ENCODE peak calls at places on chromosome 14, in six cellular contexts. J is heart left ventricle; L is adrenal gland; N is Jurkat, Clone E6-1; R is neuronal stem cell; W is heart right ventricle. V is an unnamed sample.

GRCh38 chr14:79502101-79502750 is 709.1 kb downstream of the DIO2 start:
- DNase-seq in R (no peak), W (no peak), J (no peak), N (no peak), L (no peak), V (no peak)

GRCh38 chr14:85528882-85529585 is 910 bp upstream of the FLRT2 start:
- DNase-seq in R (peak), L (peak), J (no peak), W (no peak), N (no peak), V (no peak)

GRCh38 chr14:70655110-70655826 is 13.6 kb downstream of the TTC9 start:
- DNase-seq in W (no peak), R (no peak), N (peak), L (no peak), J (no peak), V (no peak)

GRCh38 chr14:58060077-58060476 is 91.9 kb downstream of the ARMH4 start:
- DNase-seq in N (no peak), W (no peak), R (no peak), L (no peak), J (no peak), V (no peak)

GRCh38 chr14:40164083-40164482 is 731.9 kb upstream of the FBXO33 start:
- DNase-seq in L (no peak), W (no peak), N (no peak), J (no peak), R (no peak), V (no peak)

GRCh38 chr14:53596845-53597525 is 359.6 kb downstream of the BMP4 start:
- DNase-seq in J (no peak), N (no peak), L (no peak), W (no peak), R (no peak), V (no peak)

GRCh38 chr14:33934043-33934750 is 16.7 kb downstream of the EGLN3 start:
- DNase-seq in R (no peak), W (no peak), J (no peak), L (no peak), N (no peak), V (peak)

GRCh38 chr14:80275208-80275850 is 64.0 kb upstream of the DIO2 start:
- DNase-seq in J (no peak), N (no peak), W (no peak), L (no peak), R (no peak), V (no peak)

GRCh38 chr14:105885561-105886320 is 359.4 kb downstream of the TMEM121 start:
- DNase-seq in W (peak), R (no peak), J (peak), L (peak), N (no peak), V (peak)

GRCh38 chr14:75559451-75560187 is 18.8 kb upstream of the FLVCR2 start:
- DNase-seq in J (no peak), L (peak), N (no peak), W (no peak), R (no peak), V (no peak)

GRCh38 chr14:76950043-76951020 is 78.2 kb downstream of the IRF2BPL start:
- DNase-seq in J (no peak), N (no peak), L (no peak), W (no peak), R (no peak), V (no peak)

GRCh38 chr14:20622816-20623291 is 18.6 kb downstream of the OR6S1 start:
- DNase-seq in L (no peak), J (no peak), W (no peak), R (no peak), N (no peak), V (no peak)

GRCh38 chr14:45298427-45299117 is 45.6 kb upstream of the MIS18BP1 start:
- DNase-seq in N (no peak), J (no peak), W (no peak), L (no peak), R (no peak), V (no peak)

GRCh38 chr14:74936151-74936550 is 13.1 kb upstream of the RPS6KL1 start:
- DNase-seq in R (no peak), W (no peak), N (no peak), J (no peak), L (no peak), V (peak)

GRCh38 chr14:94342334-94342934 is 19.3 kb upstream of the SERPINA6 start:
- DNase-seq in R (no peak), N (no peak), W (peak), L (peak), J (peak), V (peak)

GRCh38 chr14:96445844-96446710 is 54.1 kb downstream of the AK7 start:
- DNase-seq in L (no peak), W (no peak), N (no peak), J (no peak), R (no peak), V (no peak)

GRCh38 chr14:67410313-67410712 is 1.7 kb downstream of the PLEK2 start:
- DNase-seq in J (no peak), R (no peak), W (no peak), N (no peak), L (no peak), V (no peak)

GRCh38 chr14:78835052-78835451 is 664.9 kb downstream of the NRXN3 start:
- DNase-seq in R (no peak), J (no peak), L (no peak), W (peak), N (no peak), V (no peak)

GRCh38 chr14:92106095-92106937 is at the start of gene ATXN3:
- DNase-seq in J (peak), R (peak), N (peak), W (peak), L (peak), V (peak)

GRCh38 chr14:92108345-92109254 is 2.2 kb upstream of the ATXN3 start:
- DNase-seq in W (no peak), L (no peak), N (peak), R (no peak), J (no peak), V (no peak)

GRCh38 chr14:92105073-92105844 is 1.1 kb downstream of the ATXN3 start:
- DNase-seq in R (no peak), L (no peak), N (no peak), J (no peak), W (no peak), V (no peak)

GRCh38 chr14:92103363-92103762 is 3.0 kb downstream of the ATXN3 start:
- DNase-seq in R (no peak), L (no peak), J (no peak), W (no peak), N (no peak), V (no peak)

DNA sequence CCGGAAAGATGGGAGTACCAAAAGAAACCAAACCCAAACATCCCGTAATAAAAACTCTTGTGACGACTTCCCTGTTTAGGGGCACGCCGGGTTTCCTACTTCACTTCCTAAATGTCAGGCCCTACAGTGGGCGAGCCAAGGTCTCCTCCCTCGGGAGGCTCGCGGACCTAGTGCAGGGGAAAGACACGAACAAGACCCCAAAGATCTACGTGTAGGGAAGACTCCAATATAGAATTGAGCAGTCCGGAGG is 612 bp downstream of the ATXN3 start:
- DNase-seq in R (peak), W (peak), J (peak), N (no peak), L (peak), V (peak)
- H3K4me3 ChIP-seq in R (peak), W (peak), J (peak), N (peak), L (peak), V (peak)

GRCh38 chr14:101561145-101561896 is at the start of gene DIO3:
- DNase-seq in N (no peak), J (no peak), W (no peak), R (peak), L (no peak), V (no peak)
- H3K4me3 ChIP-seq in N (no peak), J (no peak), W (no peak), R (peak), L (no peak), V (peak)

GRCh38 chr14:28769358-28769757 is 2.8 kb downstream of the FOXG1 start:
- DNase-seq in W (no peak), L (no peak), N (no peak), R (no peak), J (no peak), V (no peak)
- H3K4me3 ChIP-seq in W (no peak), L (no peak), N (no peak), R (no peak), J (no peak), V (no peak)

DNA sequence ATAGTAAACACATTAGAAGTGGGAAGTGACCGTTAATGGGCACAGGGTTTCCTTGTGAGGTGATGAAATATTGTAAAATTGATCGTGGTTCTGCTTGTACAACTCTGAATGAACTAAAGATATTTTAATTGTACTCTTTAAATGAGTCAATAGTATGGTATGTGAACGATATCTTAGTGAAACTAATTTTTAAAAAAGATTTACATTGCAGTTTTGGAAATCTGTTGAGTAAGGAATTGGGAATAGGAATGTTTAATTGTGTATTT is 1.7 kb downstream of the ZNF410 start:
- DNase-seq in R (no peak), L (no peak), N (no peak), W (no peak), J (no peak), V (no peak)
- H3K4me3 ChIP-seq in R (peak), L (no peak), N (no peak), W (no peak), J (no peak), V (peak)

GRCh38 chr14:65421201-65421981 is 8.9 kb downstream of the FUT8 start:
- DNase-seq in R (no peak), N (no peak), L (no peak), W (no peak), J (no peak), V (no peak)

GRCh38 chr14:65422093-65422834 is 9.7 kb downstream of the FUT8 start:
- DNase-seq in R (no peak), W (no peak), J (no peak), N (no peak), L (no peak), V (no peak)

GRCh38 chr14:65425885-65426284 is 13.4 kb downstream of the FUT8 start:
- DNase-seq in R (no peak), W (no peak), J (no peak), L (no peak), N (no peak), V (no peak)

GRCh38 chr14:65424531-65424930 is 12.0 kb downstream of the FUT8 start:
- DNase-seq in J (no peak), N (no peak), L (no peak), R (no peak), W (no peak), V (no peak)

DNA sequence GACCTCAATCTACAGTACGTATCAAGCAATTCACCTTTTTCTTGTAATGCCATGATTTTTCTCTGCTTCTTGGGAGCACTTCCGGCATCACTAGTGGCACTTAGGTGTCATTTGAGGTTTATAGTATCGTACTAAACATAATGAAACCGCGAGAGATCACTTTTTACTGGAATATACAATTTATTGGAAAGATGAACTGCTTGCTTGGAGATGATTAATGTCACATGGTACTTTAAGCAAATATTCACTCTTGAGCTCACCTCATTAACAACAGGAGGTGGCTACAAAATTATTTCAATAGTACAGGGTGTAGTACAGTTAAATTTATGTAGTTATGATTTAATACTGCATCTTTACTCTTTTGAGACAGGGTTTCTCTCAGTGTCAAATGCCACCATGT is 11.5 kb downstream of the FUT8 start:
- DNase-seq in N (no peak), W (no peak), L (no peak), R (no peak), J (no peak), V (no peak)
- H3K4me3 ChIP-seq in N (no peak), W (no peak), L (no peak), R (no peak), J (no peak), V (no peak)

DNA sequence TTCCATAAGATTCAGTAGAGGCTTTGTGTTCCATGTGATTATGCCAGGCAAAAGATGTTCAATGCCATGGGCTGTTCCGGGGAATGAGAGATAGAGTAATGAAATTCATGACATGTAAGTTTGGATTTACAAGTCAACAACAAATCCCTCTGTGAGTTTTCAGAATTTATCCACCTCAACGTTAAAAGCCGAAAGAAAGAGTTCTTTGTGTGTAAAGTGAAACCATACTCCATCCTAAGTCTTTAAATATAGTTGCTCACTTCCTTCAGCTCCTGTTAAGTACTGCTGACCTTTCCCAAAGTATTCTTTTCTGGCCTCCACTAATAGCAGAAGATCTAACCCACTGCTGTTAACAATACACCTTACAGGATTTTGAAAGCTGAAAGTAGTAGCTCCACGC is 190.0 kb downstream of the TMX1 start:
- DNase-seq in L (no peak), N (no peak), W (no peak), J (no peak), R (no peak), V (no peak)
- H3K4me3 ChIP-seq in L (no peak), N (no peak), W (no peak), J (no peak), R (no peak), V (no peak)

GRCh38 chr14:103125098-103126070 is 2.1 kb downstream of the TNFAIP2 start:
- DNase-seq in W (no peak), J (peak), R (no peak), L (no peak), N (no peak), V (peak)
- H3K4me3 ChIP-seq in W (peak), J (peak), R (no peak), L (no peak), N (no peak), V (no peak)

GRCh38 chr14:23939607-23940326 is 13.8 kb upstream of the DHRS4 start:
- DNase-seq in N (no peak), R (no peak), L (no peak), J (no peak), W (no peak), V (no peak)
- H3K4me3 ChIP-seq in N (no peak), R (no peak), L (no peak), J (no peak), W (no peak), V (no peak)